ENCODE peak calls at places on chromosomes 4 and X, in four cellular contexts. N is ovary, W is esophagus squamous epithelium, Y is stomach. F is an unnamed sample.

GRCh38 chr4:92333056-92333455 is 29.3 kb downstream of the GRID2 start:
- DNase-seq in N (no peak), Y (no peak), W (no peak), F (no peak)

GRCh38 chr4:654871-655734 is 19.0 kb downstream of the ATP5ME start:
- DNase-seq in Y (no peak), N (no peak), W (no peak), F (no peak)

GRCh38 chr4:34709564-34709963 is 1534.8 kb downstream of the ARAP2 start:
- DNase-seq in N (no peak), W (no peak), Y (no peak), F (no peak)

GRCh38 chrX:136049608-136050007 is 64.4 kb downstream of the SLC9A6 start:
- DNase-seq in Y (no peak), W (no peak), N (no peak), F (no peak)

GRCh38 chr4:52838729-52839722 is 23.1 kb upstream of the RASL11B start:
- DNase-seq in W (no peak), N (peak; percentile 72), Y (no peak), F (no peak)

GRCh38 chr4:2837110-2837903 is 6.3 kb upstream of the ADD1 start:
- DNase-seq in Y (peak; percentile 22), W (no peak), N (peak; percentile 67), F (no peak)

GRCh38 chr4:126977306-126977705 is 655.5 kb upstream of the INTU start:
- DNase-seq in Y (no peak), N (no peak), W (no peak), F (no peak)

GRCh38 chrX:10576777-10577444 is 43.5 kb downstream of the MID1 start:
- DNase-seq in N (no peak), W (no peak), Y (no peak), F (no peak)

GRCh38 chr4:16123356-16124084 is 39.7 kb upstream of the PROM1 start:
- DNase-seq in W (no peak), N (no peak), Y (peak; percentile 39), F (peak; percentile 42)

GRCh38 chr4:71195932-71196331 is 142.9 kb upstream of the SLC4A4 start:
- DNase-seq in Y (no peak), W (no peak), N (no peak), F (no peak)

DNA sequence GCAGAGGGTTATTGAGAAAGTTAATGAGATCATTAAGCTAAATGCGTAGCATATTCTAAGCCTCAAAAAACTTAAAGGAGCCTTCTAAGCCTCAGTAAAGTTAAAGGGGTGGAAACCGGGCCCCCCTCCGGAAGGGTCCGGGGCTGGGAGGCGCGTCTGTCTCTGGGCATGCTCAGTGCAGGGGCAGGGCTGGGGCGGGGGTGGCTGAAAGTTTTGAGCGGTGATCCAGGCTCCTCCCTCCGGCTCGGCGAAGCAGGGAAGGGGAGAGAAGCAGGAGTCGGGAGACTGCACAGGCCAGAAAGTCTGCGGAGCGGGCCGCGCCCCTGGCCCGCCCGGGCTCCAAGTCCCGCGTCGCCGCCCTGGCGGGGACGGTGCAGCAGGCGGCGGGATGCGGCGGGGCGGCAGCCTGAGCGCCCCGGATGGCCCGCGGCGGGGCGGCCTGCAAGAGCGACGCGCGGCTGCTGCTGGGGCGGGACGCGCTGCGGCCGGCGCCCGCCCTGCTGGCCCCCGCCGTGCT is at the start of gene EVC:
- DNase-seq in Y (peak; percentile 62), W (no peak), N (peak; percentile 90), F (peak; percentile 78)
- TF ChIP-seq POLR2A in Y (no peak), W (no peak), N (no peak), F (no peak)

GRCh38 chrX:32483534-32484136 is 727.7 kb downstream of the DMD start:
- DNase-seq in N (no peak), W (no peak), Y (no peak), F (no peak)
- TF ChIP-seq CTCF in N (no peak), W (no peak), Y (no peak), F (no peak)

GRCh38 chr4:47462799-47463234 is 685 bp downstream of the COMMD8 start:
- DNase-seq in Y (no peak), N (no peak), W (no peak), F (no peak)

GRCh38 chr4:47468686-47469365 is 5.3 kb upstream of the COMMD8 start:
- DNase-seq in Y (no peak), N (no peak), W (no peak), F (no peak)

GRCh38 chr4:47465008-47465407 is 1.5 kb upstream of the COMMD8 start:
- DNase-seq in N (no peak), Y (no peak), W (no peak), F (no peak)

GRCh38 chr4:47466061-47466785 is 2.7 kb upstream of the COMMD8 start:
- DNase-seq in W (no peak), Y (no peak), N (no peak), F (no peak)

GRCh38 chr4:47463235-47463956 is at the start of gene COMMD8:
- DNase-seq in Y (peak; percentile 97), W (peak; percentile 89), N (peak; percentile 97), F (peak; percentile 99)
- TF ChIP-seq POLR2A in Y (peak; percentile 53), W (no peak), N (peak; percentile 51), F (no peak)

GRCh38 chr4:159384619-159385018 is 281.7 kb downstream of the RAPGEF2 start:
- DNase-seq in Y (no peak), N (no peak), W (no peak), F (no peak)
- TF ChIP-seq CTCF in Y (no peak), N (no peak), W (no peak), F (no peak)

GRCh38 chr4:95949136-95949765 is 109.4 kb downstream of the PDHA2 start:
- DNase-seq in N (no peak), W (no peak), Y (no peak), F (no peak)
- TF ChIP-seq POLR2A in N (no peak), W (no peak), Y (no peak), F (no peak)

DNA sequence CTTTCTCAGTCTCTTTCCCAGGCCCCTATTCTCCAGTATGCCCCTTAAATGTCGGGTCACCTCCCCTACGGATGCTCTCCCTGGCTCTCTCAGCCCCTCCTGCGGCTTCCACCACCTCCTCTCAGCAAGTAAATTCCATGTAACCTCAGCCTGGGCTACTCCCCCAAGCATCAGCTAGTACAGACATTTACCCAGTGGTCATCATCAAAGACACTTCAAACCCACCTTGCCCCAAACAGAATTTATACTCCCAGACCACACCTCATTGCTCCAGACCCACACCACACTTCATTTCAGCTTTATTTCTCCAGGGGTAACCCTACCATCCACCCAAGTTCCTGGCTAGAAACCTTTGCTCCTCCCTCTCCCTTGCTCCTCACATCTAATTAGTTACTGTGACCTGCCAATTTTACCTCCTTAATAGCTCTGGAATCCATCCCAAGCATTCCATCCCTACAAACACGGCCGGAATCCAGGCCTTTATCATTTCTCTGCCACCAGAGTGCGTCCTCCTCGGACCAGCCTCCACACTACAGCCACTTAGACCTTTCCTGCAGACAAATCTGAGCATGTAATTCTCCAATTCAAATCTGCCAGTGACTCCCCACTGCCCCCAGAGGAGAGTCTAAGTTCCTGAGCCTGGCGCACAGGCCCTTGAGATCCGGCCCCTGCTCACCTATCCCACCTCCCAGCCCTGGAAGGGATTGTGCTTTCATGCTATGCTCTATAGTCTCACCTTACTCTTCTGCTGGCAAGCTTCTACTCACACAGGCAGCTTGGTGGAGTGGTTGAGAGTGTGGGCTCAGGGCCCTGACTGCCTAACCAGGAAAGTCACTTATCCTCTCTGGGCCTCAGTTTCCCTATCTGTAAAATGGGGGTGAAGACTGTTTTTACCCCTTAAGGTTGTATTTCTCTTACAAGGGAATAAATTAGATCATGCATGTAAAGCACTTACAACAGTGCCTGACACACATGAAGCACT is 31.4 kb downstream of the PJA1 start:
- DNase-seq in W (no peak), Y (no peak), N (no peak), F (no peak)
- TF ChIP-seq CTCF in W (no peak), Y (peak; percentile 25), N (peak; percentile 39), F (no peak)

DNA sequence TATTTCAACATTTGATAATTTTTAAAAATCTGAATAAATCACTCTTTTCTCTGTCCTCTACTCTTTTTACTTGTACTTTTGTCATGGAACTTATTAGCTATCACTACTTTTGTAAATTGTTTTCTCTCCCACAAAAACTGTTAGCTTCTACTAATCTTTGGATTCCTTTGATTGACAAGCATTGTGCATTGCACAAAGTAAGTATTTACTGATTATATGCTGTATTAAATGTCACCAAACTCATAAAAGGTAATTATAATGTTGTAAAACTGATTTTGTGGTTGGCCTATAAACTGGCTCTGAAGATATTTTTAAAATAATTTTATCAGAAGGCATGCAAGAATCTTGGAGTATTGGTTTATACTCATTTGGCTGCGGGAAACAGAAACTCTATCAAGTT is 15.0 kb upstream of the SEC24B start:
- DNase-seq in W (no peak), N (no peak), Y (no peak), F (no peak)
- TF ChIP-seq POLR2A in W (no peak), N (no peak), Y (no peak), F (no peak)

GRCh38 chr4:113384600-113384999 is 335.1 kb downstream of the ANK2 start:
- DNase-seq in W (no peak), N (no peak), Y (no peak), F (no peak)

GRCh38 chr4:113385500-113385899 is 336.0 kb downstream of the ANK2 start:
- DNase-seq in Y (no peak), N (no peak), W (no peak), F (no peak)

GRCh38 chr4:113378836-113379235 is 329.4 kb downstream of the ANK2 start:
- DNase-seq in Y (no peak), N (no peak), W (no peak), F (no peak)

GRCh38 chr4:113383111-113383785 is 333.8 kb downstream of the ANK2 start:
- DNase-seq in N (no peak), W (no peak), Y (no peak), F (peak; percentile 51)

DNA sequence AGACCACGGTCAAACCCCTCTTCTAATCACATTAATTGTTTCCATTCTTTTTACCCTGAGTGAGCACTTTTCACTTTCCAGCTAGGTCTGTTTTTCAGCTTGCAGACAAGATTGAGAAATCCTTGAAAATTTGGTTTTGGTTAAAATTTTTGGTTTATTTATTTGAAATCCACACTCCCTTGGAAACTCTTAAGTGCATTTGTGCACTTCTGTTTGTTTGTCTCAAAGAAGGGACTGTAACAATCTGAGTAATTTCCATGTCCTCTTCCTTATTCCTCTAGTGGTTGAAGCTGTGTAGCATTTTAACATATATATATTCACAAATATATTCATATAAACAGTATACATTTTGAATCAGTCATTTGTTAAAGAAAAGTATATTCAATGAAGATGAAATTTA is 333.3 kb downstream of the ANK2 start:
- DNase-seq in W (no peak), Y (no peak), N (no peak), F (no peak)
- TF ChIP-seq CTCF in W (no peak), Y (no peak), N (no peak), F (no peak)

F was measured in lower leg skin.